ENCODE peak calls at places on chromosomes 12 and 14, in seven cellular contexts. One of them, this sample, is unnamed.

GRCh38 chr12:89469361-89469760 is 55.2 kb downstream of the GALNT4 start:
- DNase-seq in astrocyte of the spinal cord: peak
- DNase-seq in mesenteric fat pad: no peak
- DNase-seq in GM13977: no peak
- DNase-seq in IMR-90: peak
- DNase-seq in ELF-1: no peak
- DNase-seq in naive B cell: no peak
- DNase-seq in this sample: no peak

GRCh38 chr14:32565256-32565655 is 236.2 kb downstream of the AKAP6 start:
- DNase-seq in astrocyte of the spinal cord: peak
- DNase-seq in mesenteric fat pad: no peak
- DNase-seq in GM13977: no peak
- DNase-seq in IMR-90: no peak
- DNase-seq in ELF-1: no peak
- DNase-seq in naive B cell: no peak
- DNase-seq in this sample: no peak

GRCh38 chr12:42593781-42594322 is 4.3 kb upstream of the PRICKLE1 start:
- DNase-seq in astrocyte of the spinal cord: no peak
- DNase-seq in mesenteric fat pad: no peak
- DNase-seq in GM13977: no peak
- DNase-seq in IMR-90: no peak
- DNase-seq in ELF-1: no peak
- DNase-seq in naive B cell: no peak
- DNase-seq in this sample: no peak

GRCh38 chr12:69240625-69240984 is 1.2 kb downstream of the CPSF6 start:
- DNase-seq in astrocyte of the spinal cord: no peak
- DNase-seq in mesenteric fat pad: no peak
- DNase-seq in GM13977: peak
- DNase-seq in IMR-90: peak
- DNase-seq in ELF-1: no peak
- DNase-seq in naive B cell: no peak
- DNase-seq in this sample: no peak

GRCh38 chr12:68490476-68490875 is 120.2 kb upstream of the RAP1B start:
- DNase-seq in astrocyte of the spinal cord: no peak
- DNase-seq in mesenteric fat pad: no peak
- DNase-seq in GM13977: no peak
- DNase-seq in IMR-90: no peak
- DNase-seq in ELF-1: no peak
- DNase-seq in naive B cell: no peak
- DNase-seq in this sample: no peak

GRCh38 chr14:90495357-90496276 is 98.8 kb downstream of the CALM1 start:
- DNase-seq in astrocyte of the spinal cord: peak
- DNase-seq in mesenteric fat pad: peak
- DNase-seq in GM13977: peak
- DNase-seq in IMR-90: peak
- DNase-seq in ELF-1: peak
- DNase-seq in naive B cell: peak
- DNase-seq in this sample: peak

GRCh38 chr14:68084256-68084655 is 264.7 kb downstream of the RAD51B start:
- DNase-seq in astrocyte of the spinal cord: peak
- DNase-seq in mesenteric fat pad: no peak
- DNase-seq in GM13977: no peak
- DNase-seq in IMR-90: peak
- DNase-seq in ELF-1: no peak
- DNase-seq in naive B cell: no peak
- DNase-seq in this sample: no peak

GRCh38 chr14:24098927-24099813 is 5.1 kb downstream of the PCK2 start:
- DNase-seq in astrocyte of the spinal cord: no peak
- DNase-seq in mesenteric fat pad: no peak
- DNase-seq in GM13977: no peak
- DNase-seq in IMR-90: no peak
- DNase-seq in ELF-1: no peak
- DNase-seq in naive B cell: no peak
- DNase-seq in this sample: no peak

GRCh38 chr14:76720382-76720813 is 40.9 kb upstream of the VASH1 start:
- DNase-seq in astrocyte of the spinal cord: peak
- DNase-seq in mesenteric fat pad: no peak
- DNase-seq in GM13977: peak
- DNase-seq in IMR-90: peak
- DNase-seq in ELF-1: peak
- DNase-seq in naive B cell: no peak
- DNase-seq in this sample: no peak

GRCh38 chr14:79596531-79596930 is 614.8 kb downstream of the DIO2 start:
- DNase-seq in astrocyte of the spinal cord: peak
- DNase-seq in mesenteric fat pad: no peak
- DNase-seq in GM13977: no peak
- DNase-seq in IMR-90: peak
- DNase-seq in ELF-1: peak
- DNase-seq in naive B cell: no peak
- DNase-seq in this sample: no peak

GRCh38 chr14:105379946-105380345 is 18.4 kb upstream of the TEX22 start:
- DNase-seq in astrocyte of the spinal cord: no peak
- DNase-seq in mesenteric fat pad: no peak
- DNase-seq in GM13977: no peak
- DNase-seq in IMR-90: no peak
- DNase-seq in ELF-1: no peak
- DNase-seq in naive B cell: no peak
- DNase-seq in this sample: no peak

GRCh38 chr14:48429512-48429911 is 754.1 kb upstream of the MDGA2 start:
- DNase-seq in astrocyte of the spinal cord: no peak
- DNase-seq in mesenteric fat pad: no peak
- DNase-seq in GM13977: no peak
- DNase-seq in IMR-90: no peak
- DNase-seq in ELF-1: no peak
- DNase-seq in naive B cell: no peak
- DNase-seq in this sample: no peak

GRCh38 chr12:52036587-52037171 is 14.6 kb upstream of the NR4A1 start:
- DNase-seq in astrocyte of the spinal cord: peak
- DNase-seq in mesenteric fat pad: peak
- DNase-seq in GM13977: peak
- DNase-seq in IMR-90: peak
- DNase-seq in ELF-1: peak
- DNase-seq in naive B cell: peak
- DNase-seq in this sample: peak

GRCh38 chr14:34297786-34298520 is 164.1 kb downstream of the SPTSSA start:
- DNase-seq in astrocyte of the spinal cord: no peak
- DNase-seq in mesenteric fat pad: no peak
- DNase-seq in GM13977: no peak
- DNase-seq in IMR-90: no peak
- DNase-seq in ELF-1: no peak
- DNase-seq in naive B cell: no peak
- DNase-seq in this sample: no peak

GRCh38 chr14:38847161-38847560 is 255.9 kb downstream of the SEC23A start:
- DNase-seq in astrocyte of the spinal cord: no peak
- DNase-seq in mesenteric fat pad: no peak
- DNase-seq in GM13977: no peak
- DNase-seq in IMR-90: no peak
- DNase-seq in ELF-1: no peak
- DNase-seq in naive B cell: no peak
- DNase-seq in this sample: no peak

GRCh38 chr14:101087614-101088394 is 184.3 kb upstream of the RTL1 start:
- DNase-seq in astrocyte of the spinal cord: peak
- DNase-seq in mesenteric fat pad: peak
- DNase-seq in GM13977: no peak
- DNase-seq in IMR-90: no peak
- DNase-seq in ELF-1: no peak
- DNase-seq in naive B cell: no peak
- DNase-seq in this sample: no peak

GRCh38 chr12:124661382-124661781 is 94.0 kb upstream of the NCOR2 start:
- DNase-seq in astrocyte of the spinal cord: no peak
- DNase-seq in mesenteric fat pad: no peak
- DNase-seq in GM13977: no peak
- DNase-seq in IMR-90: no peak
- DNase-seq in ELF-1: no peak
- DNase-seq in naive B cell: no peak
- DNase-seq in this sample: no peak

GRCh38 chr14:61226015-61226654 is 55.0 kb downstream of the TMEM30B start:
- DNase-seq in astrocyte of the spinal cord: peak
- DNase-seq in mesenteric fat pad: no peak
- DNase-seq in GM13977: no peak
- DNase-seq in IMR-90: peak
- DNase-seq in ELF-1: no peak
- DNase-seq in naive B cell: no peak
- DNase-seq in this sample: no peak

GRCh38 chr12:116184766-116185165 is 92.7 kb downstream of the MED13L start:
- DNase-seq in astrocyte of the spinal cord: no peak
- DNase-seq in mesenteric fat pad: no peak
- DNase-seq in GM13977: no peak
- DNase-seq in IMR-90: no peak
- DNase-seq in ELF-1: no peak
- DNase-seq in naive B cell: no peak
- DNase-seq in this sample: no peak

GRCh38 chr14:55454264-55455151 is 14.1 kb upstream of the TBPL2 start:
- DNase-seq in astrocyte of the spinal cord: peak
- DNase-seq in mesenteric fat pad: no peak
- DNase-seq in GM13977: no peak
- DNase-seq in IMR-90: peak
- DNase-seq in ELF-1: peak
- DNase-seq in naive B cell: no peak
- DNase-seq in this sample: no peak

GRCh38 chr12:128827724-128828123 is 4.0 kb upstream of the SLC15A4 start:
- DNase-seq in astrocyte of the spinal cord: no peak
- DNase-seq in mesenteric fat pad: no peak
- DNase-seq in GM13977: no peak
- DNase-seq in IMR-90: no peak
- DNase-seq in ELF-1: no peak
- DNase-seq in naive B cell: no peak
- DNase-seq in this sample: no peak

GRCh38 chr12:16766736-16767135 is 160.8 kb upstream of the LMO3 start:
- DNase-seq in astrocyte of the spinal cord: peak
- DNase-seq in mesenteric fat pad: no peak
- DNase-seq in GM13977: no peak
- DNase-seq in IMR-90: no peak
- DNase-seq in ELF-1: no peak
- DNase-seq in naive B cell: no peak
- DNase-seq in this sample: no peak

GRCh38 chr12:104998423-104999346 is 12.6 kb downstream of the NOPCHAP1 start:
- DNase-seq in astrocyte of the spinal cord: no peak
- DNase-seq in mesenteric fat pad: no peak
- DNase-seq in GM13977: no peak
- DNase-seq in IMR-90: no peak
- DNase-seq in ELF-1: no peak
- DNase-seq in naive B cell: no peak
- DNase-seq in this sample: no peak

GRCh38 chr14:31947076-31947475 is 130.0 kb upstream of the ARHGAP5 start:
- DNase-seq in astrocyte of the spinal cord: no peak
- DNase-seq in mesenteric fat pad: no peak
- DNase-seq in GM13977: no peak
- DNase-seq in IMR-90: no peak
- DNase-seq in ELF-1: no peak
- DNase-seq in naive B cell: no peak
- DNase-seq in this sample: no peak

GRCh38 chr12:21502164-21502496 is 541 bp downstream of the GOLT1B start:
- DNase-seq in astrocyte of the spinal cord: peak
- DNase-seq in mesenteric fat pad: no peak
- DNase-seq in GM13977: peak
- DNase-seq in IMR-90: peak
- DNase-seq in ELF-1: no peak
- DNase-seq in naive B cell: no peak
- DNase-seq in this sample: peak

GRCh38 chr12:3263939-3264699 is 186.9 kb downstream of the TSPAN9 start:
- DNase-seq in astrocyte of the spinal cord: no peak
- DNase-seq in mesenteric fat pad: no peak
- DNase-seq in GM13977: no peak
- DNase-seq in IMR-90: no peak
- DNase-seq in ELF-1: no peak
- DNase-seq in naive B cell: no peak
- DNase-seq in this sample: no peak

GRCh38 chr12:15928345-15928744 is 17.2 kb downstream of the DERA start:
- DNase-seq in astrocyte of the spinal cord: peak
- DNase-seq in mesenteric fat pad: no peak
- DNase-seq in GM13977: no peak
- DNase-seq in IMR-90: peak
- DNase-seq in ELF-1: no peak
- DNase-seq in naive B cell: no peak
- DNase-seq in this sample: no peak

GRCh38 chr12:20063116-20063515 is 305.2 kb upstream of the PDE3A start:
- DNase-seq in astrocyte of the spinal cord: no peak
- DNase-seq in mesenteric fat pad: no peak
- DNase-seq in GM13977: no peak
- DNase-seq in IMR-90: peak
- DNase-seq in ELF-1: no peak
- DNase-seq in naive B cell: no peak
- DNase-seq in this sample: no peak

This sample was measured in effector memory CD4-positive, alpha-beta T cell.